ENCODE peak calls at places on chromosomes 5 and 9, in five cellular contexts. One of them, this sample, is unnamed.

GRCh38 chr5:76363385-76364261 is 39.5 kb upstream of the IQGAP2 start:
- DNase-seq in transverse colon: peak
- DNase-seq in heart right ventricle: no peak
- DNase-seq in CD4-positive, CD25-positive, alpha-beta regulatory T cell: no peak
- DNase-seq in spleen: no peak
- DNase-seq in this sample: no peak

GRCh38 chr9:135764731-135765130 is 62.7 kb downstream of the KCNT1 start:
- DNase-seq in transverse colon: no peak
- DNase-seq in heart right ventricle: no peak
- DNase-seq in CD4-positive, CD25-positive, alpha-beta regulatory T cell: no peak
- DNase-seq in spleen: no peak
- DNase-seq in this sample: no peak

GRCh38 chr9:38700695-38701094 is 19.2 kb downstream of the FAM240B start:
- DNase-seq in transverse colon: no peak
- DNase-seq in heart right ventricle: no peak
- DNase-seq in CD4-positive, CD25-positive, alpha-beta regulatory T cell: no peak
- DNase-seq in spleen: no peak
- DNase-seq in this sample: no peak

GRCh38 chr9:127739614-127740322 is 4.7 kb upstream of the TOR2A start:
- DNase-seq in transverse colon: no peak
- DNase-seq in heart right ventricle: no peak
- DNase-seq in CD4-positive, CD25-positive, alpha-beta regulatory T cell: no peak
- DNase-seq in spleen: no peak
- DNase-seq in this sample: no peak

GRCh38 chr5:32325616-32326015 is 12.9 kb upstream of the MTMR12 start:
- DNase-seq in transverse colon: no peak
- DNase-seq in heart right ventricle: no peak
- DNase-seq in CD4-positive, CD25-positive, alpha-beta regulatory T cell: no peak
- DNase-seq in spleen: no peak
- DNase-seq in this sample: no peak

GRCh38 chr9:116103976-116104820 is 49.4 kb upstream of the PAPPA start:
- DNase-seq in transverse colon: no peak
- DNase-seq in heart right ventricle: no peak
- DNase-seq in CD4-positive, CD25-positive, alpha-beta regulatory T cell: no peak
- DNase-seq in spleen: no peak
- DNase-seq in this sample: no peak

GRCh38 chr5:71922584-71923106 is 184.6 kb upstream of the MAP1B start:
- DNase-seq in transverse colon: no peak
- DNase-seq in heart right ventricle: no peak
- DNase-seq in CD4-positive, CD25-positive, alpha-beta regulatory T cell: no peak
- DNase-seq in spleen: no peak
- DNase-seq in this sample: peak

GRCh38 chr9:121537283-121537682 is 37.6 kb upstream of the GGTA1 start:
- DNase-seq in transverse colon: no peak
- DNase-seq in heart right ventricle: no peak
- DNase-seq in CD4-positive, CD25-positive, alpha-beta regulatory T cell: no peak
- DNase-seq in spleen: no peak
- DNase-seq in this sample: no peak

GRCh38 chr9:4654538-4654937 is 7.6 kb upstream of the PLPP6 start:
- DNase-seq in transverse colon: no peak
- DNase-seq in heart right ventricle: no peak
- DNase-seq in CD4-positive, CD25-positive, alpha-beta regulatory T cell: no peak
- DNase-seq in spleen: no peak
- DNase-seq in this sample: no peak

GRCh38 chr5:126452477-126452876 is 29.3 kb downstream of the GRAMD2B start:
- DNase-seq in transverse colon: no peak
- DNase-seq in heart right ventricle: no peak
- DNase-seq in CD4-positive, CD25-positive, alpha-beta regulatory T cell: no peak
- DNase-seq in spleen: no peak
- DNase-seq in this sample: no peak

GRCh38 chr5:16744164-16744880 is 127.5 kb upstream of the RETREG1 start:
- DNase-seq in transverse colon: no peak
- DNase-seq in heart right ventricle: no peak
- DNase-seq in CD4-positive, CD25-positive, alpha-beta regulatory T cell: no peak
- DNase-seq in spleen: no peak
- DNase-seq in this sample: no peak

GRCh38 chr5:42502613-42503470 is 79.6 kb downstream of the GHR start:
- DNase-seq in transverse colon: no peak
- DNase-seq in heart right ventricle: no peak
- DNase-seq in CD4-positive, CD25-positive, alpha-beta regulatory T cell: no peak
- DNase-seq in spleen: no peak
- DNase-seq in this sample: no peak

GRCh38 chr9:32550046-32550608 is 2.0 kb upstream of the SMIM27 start:
- DNase-seq in transverse colon: no peak
- DNase-seq in heart right ventricle: no peak
- DNase-seq in CD4-positive, CD25-positive, alpha-beta regulatory T cell: no peak
- DNase-seq in spleen: no peak
- DNase-seq in this sample: no peak

DNA sequence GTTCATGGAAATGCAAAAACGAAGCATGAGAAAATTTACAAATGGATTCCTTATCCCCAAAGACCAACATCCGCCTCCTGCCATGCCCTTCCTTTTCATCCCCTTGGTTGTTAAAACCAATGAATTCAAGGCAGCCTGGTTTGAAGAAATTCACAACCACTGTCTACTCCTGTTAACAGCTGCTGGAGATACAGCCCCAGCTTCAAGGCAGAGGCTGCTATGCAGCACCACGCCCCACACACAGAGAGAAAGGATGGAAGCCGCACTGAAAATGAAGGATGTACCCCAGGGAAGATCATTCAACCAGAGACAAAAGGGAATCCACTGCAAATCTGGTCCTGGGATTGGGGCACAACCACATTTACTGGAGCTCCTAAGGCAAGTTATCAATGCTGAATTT is 58.7 kb downstream of the DPYSL3 start:
- DNase-seq in transverse colon: no peak
- DNase-seq in heart right ventricle: no peak
- DNase-seq in CD4-positive, CD25-positive, alpha-beta regulatory T cell: no peak
- DNase-seq in spleen: no peak
- DNase-seq in this sample: no peak
- H3K27ac ChIP-seq in transverse colon: peak
- H3K27ac ChIP-seq in heart right ventricle: no peak
- H3K27ac ChIP-seq in CD4-positive, CD25-positive, alpha-beta regulatory T cell: no peak
- H3K27ac ChIP-seq in spleen: no peak
- H3K27ac ChIP-seq in this sample: no peak

DNA sequence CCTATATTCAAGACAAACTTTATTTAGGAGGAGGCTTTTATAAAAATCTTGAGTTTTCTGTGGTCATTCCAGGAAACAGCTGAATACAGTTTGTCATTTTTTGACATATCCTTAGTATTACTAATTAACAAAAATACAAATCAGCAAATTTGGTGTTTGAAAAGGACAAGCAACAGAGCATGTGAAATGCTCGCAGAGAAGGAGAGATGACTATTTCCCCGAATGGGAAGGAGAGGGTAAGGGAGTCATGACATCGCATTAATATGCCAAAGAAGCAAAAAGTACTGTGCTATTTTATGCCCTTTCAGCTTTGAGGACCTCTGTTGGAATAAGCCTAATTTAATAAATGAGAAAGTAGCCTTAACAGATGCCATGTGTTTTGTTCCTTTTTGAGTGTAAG is 1.8 kb downstream of the SMIM15 start:
- DNase-seq in transverse colon: no peak
- DNase-seq in heart right ventricle: no peak
- DNase-seq in CD4-positive, CD25-positive, alpha-beta regulatory T cell: no peak
- DNase-seq in spleen: no peak
- DNase-seq in this sample: no peak
- H3K4me3 ChIP-seq in transverse colon: no peak
- H3K4me3 ChIP-seq in heart right ventricle: peak
- H3K4me3 ChIP-seq in CD4-positive, CD25-positive, alpha-beta regulatory T cell: peak
- H3K4me3 ChIP-seq in spleen: no peak
- H3K4me3 ChIP-seq in this sample: no peak

GRCh38 chr9:70064496-70064895 is 20.8 kb downstream of the MAMDC2 start:
- DNase-seq in transverse colon: no peak
- DNase-seq in heart right ventricle: no peak
- DNase-seq in CD4-positive, CD25-positive, alpha-beta regulatory T cell: no peak
- DNase-seq in spleen: no peak
- DNase-seq in this sample: no peak
- H3K27ac ChIP-seq in transverse colon: no peak
- H3K27ac ChIP-seq in heart right ventricle: no peak
- H3K27ac ChIP-seq in CD4-positive, CD25-positive, alpha-beta regulatory T cell: no peak
- H3K27ac ChIP-seq in spleen: no peak
- H3K27ac ChIP-seq in this sample: no peak

GRCh38 chr5:168292783-168293696 is 1.6 kb downstream of the WWC1 start:
- DNase-seq in transverse colon: no peak
- DNase-seq in heart right ventricle: no peak
- DNase-seq in CD4-positive, CD25-positive, alpha-beta regulatory T cell: no peak
- DNase-seq in spleen: no peak
- DNase-seq in this sample: no peak
- H3K4me3 ChIP-seq in transverse colon: peak
- H3K4me3 ChIP-seq in heart right ventricle: no peak
- H3K4me3 ChIP-seq in CD4-positive, CD25-positive, alpha-beta regulatory T cell: no peak
- H3K4me3 ChIP-seq in spleen: no peak
- H3K4me3 ChIP-seq in this sample: peak

GRCh38 chr5:14687023-14687665 is 22.6 kb downstream of the OTULIN start:
- DNase-seq in transverse colon: no peak
- DNase-seq in heart right ventricle: peak
- DNase-seq in CD4-positive, CD25-positive, alpha-beta regulatory T cell: no peak
- DNase-seq in spleen: peak
- DNase-seq in this sample: no peak
- H3K27ac ChIP-seq in transverse colon: no peak
- H3K27ac ChIP-seq in heart right ventricle: no peak
- H3K27ac ChIP-seq in CD4-positive, CD25-positive, alpha-beta regulatory T cell: no peak
- H3K27ac ChIP-seq in spleen: no peak
- H3K27ac ChIP-seq in this sample: no peak